ENCODE peak calls at places on chromosomes 3 and 15, in six cellular contexts. U, L, F, D, J and R are unnamed samples.

GRCh38 chr3:173826416-173826815 is 428.9 kb downstream of the NLGN1 start:
- DNase-seq in D (no peak), F (no peak), U (no peak), J (no peak), L (no peak), R (no peak)

GRCh38 chr3:139574026-139574947 is 34.7 kb upstream of the RBP1 start:
- DNase-seq in J (no peak), D (peak; percentile 87), F (no peak), L (no peak), U (no peak), R (peak; percentile 83)

GRCh38 chr3:185309795-185310194 is 53.1 kb upstream of the MAP3K13 start:
- DNase-seq in J (no peak), U (no peak), L (no peak), F (no peak), D (no peak), R (no peak)

GRCh38 chr3:186255703-186256331 is 106.2 kb downstream of the DGKG start:
- DNase-seq in D (peak; percentile 65), F (no peak), L (no peak), U (no peak), J (no peak), R (no peak)

GRCh38 chr3:149603126-149604074 is 54.4 kb downstream of the WWTR1 start:
- DNase-seq in L (no peak), U (peak; percentile 54), F (no peak), D (no peak), J (no peak), R (no peak)

GRCh38 chr3:122055215-122055614 is at the start of gene CD86:
- DNase-seq in U (no peak), D (peak; percentile 10), F (no peak), L (no peak), J (no peak), R (no peak)

GRCh38 chr3:187913617-187914033 is 168.4 kb upstream of the BCL6 start:
- DNase-seq in L (no peak), J (no peak), D (no peak), U (peak; percentile 25), F (no peak), R (no peak)

GRCh38 chr3:160982497-160982896 is 122.7 kb downstream of the B3GALNT1 start:
- DNase-seq in D (no peak), L (no peak), F (no peak), J (no peak), U (no peak), R (no peak)

GRCh38 chr3:65338571-65338970 is 650.8 kb upstream of the ADAMTS9 start:
- DNase-seq in J (no peak), L (no peak), U (no peak), D (no peak), F (no peak), R (no peak)

GRCh38 chr3:12870942-12871341 is 29.6 kb upstream of the RPL32 start:
- DNase-seq in J (no peak), D (peak; percentile 26), U (peak; percentile 74), F (peak; percentile 17), L (no peak), R (peak; percentile 65)

GRCh38 chr15:73876779-73877178 is 3.4 kb downstream of the TBC1D21 start:
- DNase-seq in L (no peak), U (no peak), F (no peak), J (no peak), D (no peak), R (no peak)

GRCh38 chr3:155391583-155391982 is 98.1 kb upstream of the STRIT1 start:
- DNase-seq in U (peak; percentile 78), J (no peak), D (peak; percentile 8), L (no peak), F (peak; percentile 93), R (no peak)

GRCh38 chr15:90231028-90232017 is 2.4 kb downstream of the CIB1 start:
- DNase-seq in L (peak; percentile 86), U (no peak), J (peak; percentile 60), F (no peak), D (peak; percentile 70), R (no peak)

GRCh38 chr3:167066977-167067843 is 312.9 kb downstream of the ZBBX start:
- DNase-seq in D (peak; percentile 38), L (no peak), J (no peak), F (no peak), U (peak; percentile 2), R (no peak)

GRCh38 chr3:48595526-48596121 is 495 bp upstream of the COL7A1 start:
- DNase-seq in F (peak; percentile 74), D (peak; percentile 26), U (peak; percentile 91), J (no peak), L (no peak), R (peak; percentile 54)

GRCh38 chr15:63112871-63113270 is 8.8 kb upstream of the LACTB start:
- DNase-seq in F (no peak), D (no peak), L (no peak), J (no peak), U (no peak), R (no peak)

GRCh38 chr3:40876496-40876895 is 322.8 kb upstream of the CTNNB1 start:
- DNase-seq in J (no peak), F (no peak), D (no peak), U (no peak), L (no peak), R (no peak)